ENCODE peak calls at places on chromosomes 1 and 21, in five cellular contexts. U is H9, M is neuronal stem cell, N is mesendoderm, W is IMR-90. D is an unnamed sample.

GRCh38 chr1:31259746-31260145 is 20.1 kb upstream of the NKAIN1 start:
- DNase-seq in N (no peak), M (no peak), U (no peak), W (no peak), D (no peak)

GRCh38 chr21:15243356-15243755 is 178.6 kb upstream of the NRIP1 start:
- DNase-seq in N (peak), U (no peak), W (no peak), M (no peak), D (no peak)

GRCh38 chr1:33876970-33877680 is 13.2 kb downstream of the HMGB4 start:
- DNase-seq in U (no peak), N (no peak), M (no peak), W (peak), D (no peak)

GRCh38 chr1:60149254-60149653 is 75.7 kb upstream of the C1orf87 start:
- DNase-seq in M (no peak), U (no peak), N (no peak), W (no peak), D (no peak)

GRCh38 chr1:90362163-90362562 is 354.9 kb downstream of the BARHL2 start:
- DNase-seq in M (no peak), N (no peak), W (no peak), U (no peak), D (no peak)

GRCh38 chr1:66239834-66240233 is 294.1 kb upstream of the SGIP1 start:
- DNase-seq in N (peak), U (peak), W (no peak), M (no peak), D (no peak)

GRCh38 chr1:7298749-7299151 is 472.3 kb upstream of the VAMP3 start:
- DNase-seq in N (peak), M (no peak), W (peak), U (no peak), D (peak)

GRCh38 chr21:45138199-45139002 is 64.0 kb downstream of the ADARB1 start:
- DNase-seq in W (peak), M (peak), N (peak), U (peak), D (peak)

GRCh38 chr1:44254392-44254791 is 41.1 kb downstream of the DMAP1 start:
- DNase-seq in N (no peak), W (no peak), U (no peak), M (no peak), D (no peak)

GRCh38 chr1:41238311-41239094 is 3.6 kb downstream of the SCMH1 start:
- DNase-seq in M (no peak), U (no peak), W (peak), N (no peak), D (peak)

GRCh38 chr1:21659099-21659923 is 9.8 kb downstream of the RAP1GAP start:
- DNase-seq in N (peak), U (peak), M (peak), W (peak), D (peak)

GRCh38 chr1:154607084-154607747 is 770 bp downstream of the ADAR start:
- DNase-seq in N (peak), U (no peak), M (no peak), W (peak), D (peak)

GRCh38 chr1:217484881-217485280 is 146.0 kb downstream of the GPATCH2 start:
- DNase-seq in N (no peak), M (no peak), U (no peak), W (no peak), D (no peak)

GRCh38 chr1:53622531-53622930 is 116.4 kb downstream of the GLIS1 start:
- DNase-seq in U (peak), M (no peak), W (no peak), N (peak), D (no peak)

DNA sequence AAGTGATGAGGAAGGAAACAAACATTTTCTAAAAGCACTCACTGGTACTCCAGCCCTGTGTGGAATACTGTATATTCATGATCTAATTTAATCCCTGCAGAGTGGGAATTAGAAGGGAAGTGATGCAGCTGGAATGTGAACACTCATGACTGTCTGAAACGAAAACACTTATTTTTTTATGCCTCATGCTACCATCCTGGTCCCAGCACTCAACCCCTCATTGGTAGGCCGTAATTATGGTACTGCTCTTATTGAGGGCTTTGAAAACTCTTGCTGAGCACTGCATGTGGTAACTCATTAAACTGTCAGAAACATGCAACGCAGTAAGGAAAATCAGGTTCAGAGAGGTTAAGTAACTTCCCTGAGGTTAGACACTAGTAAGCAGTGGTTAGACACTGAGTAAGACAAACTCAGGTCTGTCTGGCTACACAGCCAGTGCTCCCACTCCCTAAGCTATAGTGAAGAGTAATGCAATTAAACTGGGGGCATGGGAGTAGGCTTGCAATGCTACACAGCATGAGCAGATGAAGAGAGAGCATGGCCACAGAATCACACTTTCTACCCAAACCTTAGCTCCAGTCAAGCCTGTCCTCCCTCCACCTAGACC is 17.3 kb upstream of the TNFSF4 start:
- DNase-seq in M (no peak), W (peak), N (no peak), U (no peak), D (no peak)
- H3K23ac ChIP-seq in M (no peak), W (no peak), N (no peak), U (no peak), D (no peak)

GRCh38 chr1:151501474-151501873 is 9.7 kb upstream of the CGN start:
- DNase-seq in U (no peak), N (peak), M (no peak), W (no peak), D (no peak)

GRCh38 chr1:151502859-151503509 is 8.2 kb upstream of the CGN start:
- DNase-seq in U (no peak), N (no peak), M (no peak), W (no peak), D (no peak)

GRCh38 chr1:151502035-151502728 is 9.0 kb upstream of the CGN start:
- DNase-seq in U (no peak), M (no peak), N (no peak), W (no peak), D (no peak)

GRCh38 chr1:151499930-151500329 is 11.3 kb upstream of the CGN start:
- DNase-seq in M (no peak), N (no peak), W (no peak), U (no peak), D (no peak)

GRCh38 chr1:151499355-151499754 is 11.8 kb upstream of the CGN start:
- DNase-seq in N (no peak), W (no peak), U (no peak), M (no peak), D (no peak)
- H3K23ac ChIP-seq in N (no peak), W (peak), U (no peak), M (no peak), D (no peak)

GRCh38 chr1:51518033-51518729 is 885 bp downstream of the EPS15 start:
- DNase-seq in U (peak), N (peak), W (peak), M (peak), D (peak)

GRCh38 chr1:51520700-51521248 is 1.7 kb upstream of the EPS15 start:
- DNase-seq in M (no peak), U (no peak), W (no peak), N (no peak), D (no peak)

GRCh38 chr1:51519857-51520699 is 1.0 kb upstream of the EPS15 start:
- DNase-seq in U (no peak), W (peak), M (no peak), N (no peak), D (peak)

GRCh38 chr1:51518730-51519047 is 377 bp downstream of the EPS15 start:
- DNase-seq in W (peak), U (no peak), M (no peak), N (no peak), D (no peak)

GRCh38 chr1:51519048-51519856 is at the start of gene EPS15:
- DNase-seq in W (peak), N (peak), U (peak), M (peak), D (peak)
- H3K23ac ChIP-seq in W (peak), N (no peak), U (no peak), M (peak), D (no peak)

DNA sequence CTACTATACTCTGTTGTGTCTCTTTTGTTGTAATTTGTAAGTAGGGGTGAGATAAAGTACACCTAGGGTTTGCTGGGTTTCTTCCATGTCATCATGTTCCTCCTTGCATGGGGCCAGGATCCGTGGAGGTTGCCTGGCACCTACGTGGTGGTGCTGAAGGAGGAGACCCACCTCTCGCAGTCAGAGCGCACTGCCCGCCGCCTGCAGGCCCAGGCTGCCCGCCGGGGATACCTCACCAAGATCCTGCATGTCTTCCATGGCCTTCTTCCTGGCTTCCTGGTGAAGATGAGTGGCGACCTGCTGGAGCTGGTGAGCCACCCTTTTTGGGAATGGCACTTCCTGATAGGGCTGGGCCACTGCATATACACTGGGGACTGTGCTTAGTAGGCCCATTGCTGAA is 4.4 kb downstream of the PCSK9 start:
- DNase-seq in N (no peak), U (no peak), W (no peak), M (no peak), D (no peak)
- H3K23ac ChIP-seq in N (no peak), U (no peak), W (no peak), M (peak), D (no peak)

GRCh38 chr21:46228345-46229051 is at the start of gene LSS:
- DNase-seq in W (peak), M (peak), U (peak), N (peak), D (peak)

GRCh38 chr21:46229133-46229922 is 754 bp upstream of the LSS start:
- DNase-seq in U (no peak), M (peak), N (peak), W (no peak), D (no peak)

GRCh38 chr21:46227811-46228344 is 696 bp downstream of the LSS start:
- DNase-seq in N (peak), M (no peak), W (no peak), U (no peak), D (peak)

GRCh38 chr21:46226146-46226545 is 2.4 kb downstream of the LSS start:
- DNase-seq in M (no peak), U (no peak), W (peak), N (no peak), D (peak)

GRCh38 chr21:46226920-46227599 is 1.5 kb downstream of the LSS start:
- DNase-seq in W (peak), M (no peak), N (peak), U (no peak), D (peak)
- H3K23ac ChIP-seq in W (peak), M (peak), N (peak), U (no peak), D (no peak)

GRCh38 chr1:38778051-38778450 is 81.5 kb downstream of the RRAGC start:
- DNase-seq in U (no peak), M (no peak), W (no peak), N (no peak), D (no peak)

GRCh38 chr1:38781872-38782617 is 77.5 kb downstream of the RRAGC start:
- DNase-seq in N (no peak), W (no peak), U (no peak), M (no peak), D (peak)

GRCh38 chr1:38779491-38779890 is 80.1 kb downstream of the RRAGC start:
- DNase-seq in N (no peak), U (no peak), M (no peak), W (no peak), D (no peak)

GRCh38 chr1:38778521-38778920 is 81.1 kb downstream of the RRAGC start:
- DNase-seq in M (no peak), N (no peak), U (no peak), W (no peak), D (no peak)

DNA sequence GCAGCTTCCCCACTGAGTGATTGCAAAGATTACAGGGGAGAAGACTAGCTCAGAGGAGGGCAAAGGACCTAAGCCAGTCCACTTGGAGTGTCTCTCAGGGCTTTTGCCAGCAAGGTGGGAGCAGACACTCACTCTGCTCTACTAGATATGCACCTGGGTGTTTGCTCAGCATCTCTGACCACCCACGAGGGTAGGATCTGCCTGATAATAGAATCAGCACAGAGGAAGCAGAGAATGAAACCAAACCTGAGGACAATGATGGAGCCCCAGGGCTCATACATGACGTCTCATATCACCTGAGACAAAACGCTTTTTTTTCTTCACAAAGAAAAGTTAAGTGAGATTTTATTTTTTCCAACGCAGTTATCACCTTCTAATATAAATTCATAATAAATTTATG is 79.4 kb downstream of the RRAGC start:
- DNase-seq in M (no peak), N (no peak), W (no peak), U (no peak), D (no peak)
- H3K23ac ChIP-seq in M (no peak), N (no peak), W (no peak), U (no peak), D (no peak)

GRCh38 chr1:50129201-50129600 is 20.5 kb downstream of the ELAVL4 start:
- DNase-seq in N (no peak), W (no peak), U (no peak), M (no peak), D (no peak)

GRCh38 chr1:50123071-50123470 is 14.4 kb downstream of the ELAVL4 start:
- DNase-seq in W (no peak), M (no peak), N (no peak), U (no peak), D (no peak)

GRCh38 chr1:50132495-50132894 is 23.8 kb downstream of the ELAVL4 start:
- DNase-seq in M (no peak), W (no peak), N (no peak), U (no peak), D (no peak)

DNA sequence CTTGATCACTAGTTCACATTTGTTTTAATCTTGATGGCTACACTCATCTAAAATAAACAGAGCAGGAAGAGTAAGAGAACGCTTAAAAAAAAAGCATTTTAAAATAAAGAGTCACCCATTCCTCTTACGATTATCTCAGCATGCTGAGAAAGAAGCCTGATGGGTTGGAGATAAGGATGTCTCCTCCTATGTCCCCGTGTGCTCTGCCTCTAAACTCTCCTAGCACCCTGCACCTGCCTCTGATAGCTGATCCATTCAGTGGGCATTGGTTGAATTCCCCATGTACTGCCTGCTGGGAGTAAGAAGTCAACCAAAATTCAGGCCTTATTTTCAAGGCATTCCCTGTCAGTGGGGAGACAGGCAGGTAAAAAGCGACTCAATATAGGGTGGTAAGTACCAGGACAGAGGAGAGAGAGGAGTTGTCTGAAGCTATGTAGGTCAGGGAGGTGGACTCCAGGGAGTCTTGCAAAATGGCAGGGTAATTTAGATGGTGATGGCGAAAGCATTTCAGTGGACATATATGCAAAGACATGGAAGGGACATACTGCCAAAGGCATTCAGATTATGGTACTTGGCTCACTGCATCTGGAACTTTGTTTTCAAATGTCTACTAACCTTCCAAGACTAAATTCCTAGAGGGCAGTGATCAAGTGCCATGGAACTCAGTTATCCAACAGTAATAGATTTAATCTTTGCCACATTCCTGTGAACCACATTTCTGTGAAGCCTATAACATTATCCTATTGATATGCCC is 18.4 kb downstream of the ELAVL4 start:
- DNase-seq in M (no peak), W (no peak), N (peak), U (no peak), D (no peak)
- H3K23ac ChIP-seq in M (no peak), W (no peak), N (no peak), U (no peak), D (no peak)

DNA sequence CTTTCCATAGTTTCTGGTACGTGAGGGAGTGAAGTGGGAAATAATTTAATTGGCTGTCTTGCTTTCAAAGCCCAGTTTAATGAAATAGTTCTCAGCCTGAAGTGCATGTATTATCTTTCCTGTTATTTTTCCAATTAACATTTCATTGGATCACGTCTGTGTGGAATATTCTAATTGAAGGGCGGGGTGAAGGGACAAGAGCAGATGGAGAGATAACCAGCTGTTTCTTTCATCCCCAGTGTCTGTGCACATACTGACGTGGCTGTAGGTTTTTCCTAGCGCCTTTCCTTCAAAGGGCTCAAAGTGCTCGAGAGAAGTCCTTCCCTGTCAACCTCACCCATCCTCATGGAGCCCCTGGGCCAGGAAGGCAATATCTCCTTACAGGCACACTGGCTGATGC is 104.1 kb downstream of the FAM78B start:
- DNase-seq in W (no peak), U (no peak), M (no peak), N (no peak), D (no peak)
- H3K23ac ChIP-seq in W (no peak), U (no peak), M (no peak), N (no peak), D (no peak)

GRCh38 chr1:233951804-233952203 is 47.3 kb downstream of the SLC35F3 start:
- DNase-seq in M (no peak), U (no peak), N (no peak), W (no peak), D (no peak)

GRCh38 chr1:233945979-233946378 is 41.5 kb downstream of the SLC35F3 start:
- DNase-seq in W (no peak), N (no peak), M (no peak), U (no peak), D (no peak)

GRCh38 chr1:233944596-233944995 is 40.1 kb downstream of the SLC35F3 start:
- DNase-seq in N (no peak), W (no peak), M (no peak), U (no peak), D (no peak)

GRCh38 chr1:233945573-233945972 is 41.1 kb downstream of the SLC35F3 start:
- DNase-seq in N (no peak), W (no peak), M (no peak), U (no peak), D (no peak)

GRCh38 chr1:233946724-233947123 is 42.2 kb downstream of the SLC35F3 start:
- DNase-seq in W (no peak), M (no peak), U (no peak), N (no peak), D (no peak)
- H3K23ac ChIP-seq in W (no peak), M (no peak), U (no peak), N (no peak), D (no peak)

D was measured in mesenchymal stem cell.